ENCODE peak calls at places on chromosomes 6 and 20, in four cellular contexts. Q, R, J and N are unnamed samples.

GRCh38 chr6:118551063-118551672 is 3.1 kb downstream of the PLN start:
- DNase-seq in R (no peak), J (peak), Q (no peak), N (peak)

GRCh38 chr6:148082044-148082443 is 260.6 kb upstream of the SASH1 start:
- DNase-seq in R (no peak), J (no peak), Q (no peak), N (no peak)

GRCh38 chr6:98142839-98143238 is 691.5 kb upstream of the POU3F2 start:
- DNase-seq in Q (no peak), R (no peak), J (no peak), N (no peak)

GRCh38 chr20:46230811-46231282 is 77.5 kb downstream of the CDH22 start:
- DNase-seq in Q (no peak), R (no peak), J (peak), N (no peak)

GRCh38 chr20:44495802-44496481 is 20.3 kb downstream of the TTPAL start:
- DNase-seq in J (no peak), R (no peak), Q (no peak), N (no peak)

GRCh38 chr6:9398794-9399373 is 963.5 kb upstream of the SLC35B3 start:
- DNase-seq in J (no peak), R (no peak), Q (no peak), N (no peak)

GRCh38 chr6:22642254-22642653 is 72.9 kb downstream of the HDGFL1 start:
- DNase-seq in J (no peak), R (no peak), Q (no peak), N (no peak)

GRCh38 chr6:34514593-34515472 is 41.3 kb downstream of the SPDEF start:
- DNase-seq in Q (no peak), J (peak), R (no peak), N (no peak)

GRCh38 chr6:53651764-53652401 is 13.7 kb downstream of the KLHL31 start:
- DNase-seq in R (no peak), Q (peak), J (no peak), N (peak)

GRCh38 chr20:17969884-17970409 is 1.1 kb downstream of the MGME1 start:
- DNase-seq in Q (peak), J (peak), R (no peak), N (peak)

GRCh38 chr6:156980515-156980914 is 203.3 kb downstream of the ARID1B start:
- DNase-seq in J (no peak), Q (no peak), R (no peak), N (no peak)

GRCh38 chr6:2979819-2980464 is 8.6 kb upstream of the SERPINB6 start:
- DNase-seq in Q (no peak), J (peak), R (no peak), N (no peak)

GRCh38 chr6:73942581-73942980 is 246.6 kb downstream of the CD109 start:
- DNase-seq in R (no peak), J (no peak), Q (no peak), N (no peak)

GRCh38 chr6:35294308-35294945 is 3.2 kb upstream of the DEF6 start:
- DNase-seq in Q (peak), R (no peak), J (peak), N (peak)

GRCh38 chr6:41713650-41714291 is 21.6 kb downstream of the TFEB start:
- DNase-seq in J (no peak), R (peak), Q (no peak), N (no peak)

GRCh38 chr6:170596426-170596825 is 12.0 kb upstream of the PDCD2 start:
- DNase-seq in Q (no peak), J (no peak), R (no peak), N (no peak)

GRCh38 chr6:30061766-30062458 is 847 bp downstream of the POLR1H start:
- DNase-seq in J (peak), R (no peak), Q (peak), N (no peak)

GRCh38 chr20:37902504-37903313 is at the start of gene VSTM2L:
- DNase-seq in J (peak), R (no peak), Q (no peak), N (no peak)

GRCh38 chr6:100948381-100949133 is 67.4 kb upstream of the ASCC3 start:
- DNase-seq in J (no peak), Q (no peak), R (no peak), N (no peak)

GRCh38 chr20:10790013-10790412 is 116.2 kb upstream of the JAG1 start:
- DNase-seq in J (no peak), R (no peak), Q (peak), N (no peak)

GRCh38 chr6:89805814-89806371 is 13.7 kb downstream of the MDN1 start:
- DNase-seq in R (no peak), Q (no peak), J (no peak), N (no peak)

GRCh38 chr6:153790881-153791473 is 248.1 kb upstream of the OPRM1 start:
- DNase-seq in R (no peak), Q (no peak), J (no peak), N (no peak)

GRCh38 chr6:3001773-3002293 is 2.1 kb downstream of the NQO2 start:
- DNase-seq in J (peak), R (no peak), Q (peak), N (no peak)

GRCh38 chr6:158660331-158660730 is 10.5 kb downstream of the SYTL3 start:
- DNase-seq in R (no peak), J (peak), Q (peak), N (peak)

GRCh38 chr6:43926644-43927524 is 156.9 kb downstream of the VEGFA start:
- DNase-seq in J (peak), R (no peak), Q (peak), N (no peak)

GRCh38 chr6:105136433-105137350 is 43.1 kb downstream of the POPDC3 start:
- DNase-seq in R (no peak), Q (no peak), J (peak), N (peak)

GRCh38 chr6:157049126-157049525 is 271.9 kb downstream of the ARID1B start:
- DNase-seq in Q (no peak), R (no peak), J (peak), N (no peak)

GRCh38 chr6:88165087-88165876 is 865 bp downstream of the CNR1 start:
- DNase-seq in J (no peak), R (no peak), Q (no peak), N (no peak)

GRCh38 chr6:166237611-166238010 is 70.0 kb upstream of the TBXT start:
- DNase-seq in R (no peak), Q (no peak), J (no peak), N (no peak)

GRCh38 chr20:47973519-47974233 is 188.4 kb upstream of the SULF2 start:
- DNase-seq in J (no peak), R (no peak), Q (no peak), N (no peak)
- TF ChIP-seq SPI1 in J (no peak), R (no peak), Q (no peak), N (no peak)

DNA sequence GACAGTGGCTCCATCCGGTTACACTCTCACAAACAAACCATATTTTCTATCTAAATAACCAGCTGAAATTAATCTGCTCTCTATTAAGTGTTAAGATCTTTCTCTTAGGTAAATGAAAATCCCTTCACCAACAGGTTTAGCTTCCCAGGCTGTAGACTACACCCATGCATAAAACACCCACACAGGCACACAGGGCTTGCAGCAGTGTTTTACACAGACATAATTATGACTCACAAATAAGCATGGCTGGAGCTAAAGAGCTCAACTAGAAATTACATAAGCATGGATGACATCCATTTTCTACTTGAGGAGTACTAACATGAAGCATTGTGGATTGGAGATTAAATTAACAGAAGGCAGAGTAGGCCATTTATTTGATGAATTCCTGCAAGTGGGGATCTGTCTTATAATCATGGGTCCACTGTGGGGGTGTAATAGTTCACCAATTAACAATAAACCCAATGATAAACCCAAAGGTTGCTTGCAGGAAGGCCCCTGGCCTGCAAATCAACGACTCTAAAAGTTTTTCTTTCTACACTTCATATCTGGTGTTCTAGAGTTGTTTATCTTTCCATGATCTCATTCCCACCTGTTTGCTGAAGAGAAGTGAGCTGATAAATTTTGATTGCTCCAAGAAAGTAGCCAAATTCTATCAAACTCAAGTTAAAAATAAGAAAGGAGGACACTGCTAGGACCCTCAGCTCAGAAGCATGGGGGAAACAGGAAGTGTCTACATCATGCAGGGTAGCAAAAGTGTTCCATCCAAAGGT is 33.8 kb upstream of the E2F3 start:
- DNase-seq in J (no peak), Q (no peak), R (no peak), N (no peak)
- TF ChIP-seq SPI1 in J (peak), Q (no peak), R (no peak), N (no peak)

DNA sequence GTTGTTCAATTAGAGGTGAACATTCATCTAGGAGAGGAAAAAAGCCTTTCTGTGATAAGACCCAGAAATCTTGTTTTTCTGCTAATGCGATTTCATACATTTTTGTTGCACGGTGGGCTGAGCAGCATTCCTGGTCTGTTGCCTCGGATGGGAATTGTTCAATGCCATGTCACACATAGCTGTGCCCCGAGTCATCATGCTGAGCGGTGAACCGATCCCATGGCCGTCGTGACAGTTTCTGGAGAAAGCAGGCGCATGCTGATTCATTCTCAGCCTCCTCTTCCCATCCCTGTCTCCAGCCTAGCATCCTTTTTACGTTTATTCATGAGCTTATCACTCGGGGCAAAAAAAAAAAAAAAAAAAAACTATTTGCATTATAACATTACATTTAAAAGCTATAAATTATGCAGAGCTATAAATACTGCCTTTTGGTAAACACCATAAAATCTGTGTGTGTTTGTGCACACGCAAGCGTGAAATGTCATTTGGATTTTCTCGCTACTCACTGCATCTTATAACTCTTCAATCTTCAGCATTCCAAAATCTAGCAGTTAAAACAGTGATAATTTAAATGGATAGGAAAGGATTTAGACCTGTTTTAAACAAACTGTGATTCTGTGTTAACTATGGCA is 58.9 kb upstream of the IFNGR1 start:
- DNase-seq in J (no peak), R (no peak), Q (no peak), N (no peak)
- TF ChIP-seq SPI1 in J (no peak), R (no peak), Q (no peak), N (no peak)

GRCh38 chr6:108118791-108119211 is 44.3 kb upstream of the OSTM1 start:
- DNase-seq in J (no peak), Q (no peak), R (no peak), N (no peak)

GRCh38 chr6:108118359-108118724 is 43.8 kb upstream of the OSTM1 start:
- DNase-seq in J (no peak), R (no peak), Q (no peak), N (no peak)

GRCh38 chr6:108116781-108117426 is 42.4 kb upstream of the OSTM1 start:
- DNase-seq in Q (no peak), J (no peak), R (no peak), N (peak)

GRCh38 chr6:108116424-108116780 is 41.9 kb upstream of the OSTM1 start:
- DNase-seq in J (no peak), Q (no peak), R (no peak), N (no peak)

GRCh38 chr6:108117427-108118358 is 43.2 kb upstream of the OSTM1 start:
- DNase-seq in Q (peak), J (no peak), R (no peak), N (peak)
- TF ChIP-seq SPI1 in Q (no peak), J (no peak), R (no peak), N (no peak)

GRCh38 chr20:61806314-61806713 is 259.4 kb downstream of the TAF4 start:
- DNase-seq in J (no peak), R (no peak), Q (no peak), N (no peak)
- TF ChIP-seq SPI1 in J (no peak), R (no peak), Q (no peak), N (no peak)